ENCODE peak calls at places on chromosome 6, in seven cellular contexts. I is HCT116, E is K562, K is HepG2, U is H1, N is GM12878, H is SK-N-SH. O is an unnamed sample.

GRCh38 chr6:34393191-34393967 is 910 bp upstream of the NUDT3 start:
- DNase-seq in N (no peak), U (no peak), I (no peak), K (no peak), H (no peak), E (no peak), O (no peak)

GRCh38 chr6:15555101-15556038 is 107.5 kb downstream of the DTNBP1 start:
- DNase-seq in K (no peak), H (no peak), I (no peak), E (no peak), U (no peak), N (no peak), O (no peak)

GRCh38 chr6:50030777-50031562 is 9.2 kb upstream of the DEFB110 start:
- DNase-seq in N (no peak), H (peak), K (peak), U (peak), I (peak), E (peak), O (peak)

GRCh38 chr6:79173378-79173777 is 61.1 kb downstream of the HMGN3 start:
- DNase-seq in H (no peak), I (no peak), U (no peak), N (no peak), K (no peak), E (no peak), O (no peak)

GRCh38 chr6:79421707-79422484 is 115.3 kb downstream of the LCA5 start:
- DNase-seq in H (peak), I (no peak), E (no peak), N (peak), U (no peak), K (no peak), O (no peak)

GRCh38 chr6:132937466-132937906 is 123.1 kb downstream of the RPS12 start:
- DNase-seq in H (peak), E (peak), U (peak), I (peak), K (peak), N (no peak), O (peak)

GRCh38 chr6:35725721-35726438 is 11.0 kb upstream of the ARMC12 start:
- DNase-seq in H (no peak), U (no peak), K (peak), E (no peak), I (no peak), N (no peak), O (peak)

GRCh38 chr6:6713660-6714446 is 125.3 kb downstream of the LY86 start:
- DNase-seq in I (no peak), N (no peak), E (no peak), K (no peak), H (peak), U (no peak), O (no peak)

GRCh38 chr6:133748628-133749027 is 140.3 kb upstream of the TCF21 start:
- DNase-seq in N (no peak), E (no peak), I (no peak), K (no peak), H (no peak), U (no peak), O (no peak)

GRCh38 chr6:67431076-67431475 is 1204.0 kb upstream of the ADGRB3 start:
- DNase-seq in H (no peak), N (no peak), U (no peak), K (no peak), E (no peak), I (no peak), O (no peak)

GRCh38 chr6:95228636-95229035 is 348.7 kb upstream of the MANEA start:
- DNase-seq in I (no peak), H (no peak), E (no peak), K (no peak), N (no peak), U (no peak), O (no peak)

GRCh38 chr6:4848382-4849068 is 72.3 kb downstream of the CDYL start:
- DNase-seq in I (no peak), U (no peak), E (peak), N (no peak), K (peak), H (no peak), O (no peak)

GRCh38 chr6:140867336-140867735 is 1265.4 kb upstream of the GJE1 start:
- DNase-seq in H (no peak), N (no peak), I (no peak), U (no peak), E (no peak), K (no peak), O (no peak)

GRCh38 chr6:116280161-116280959 is 630 bp upstream of the TSPYL1 start:
- DNase-seq in U (no peak), I (no peak), E (peak), H (no peak), N (no peak), K (no peak), O (no peak)

GRCh38 chr6:225121-225721 is 67.1 kb upstream of the DUSP22 start:
- DNase-seq in E (no peak), H (no peak), N (peak), K (no peak), U (no peak), I (no peak), O (no peak)

DNA sequence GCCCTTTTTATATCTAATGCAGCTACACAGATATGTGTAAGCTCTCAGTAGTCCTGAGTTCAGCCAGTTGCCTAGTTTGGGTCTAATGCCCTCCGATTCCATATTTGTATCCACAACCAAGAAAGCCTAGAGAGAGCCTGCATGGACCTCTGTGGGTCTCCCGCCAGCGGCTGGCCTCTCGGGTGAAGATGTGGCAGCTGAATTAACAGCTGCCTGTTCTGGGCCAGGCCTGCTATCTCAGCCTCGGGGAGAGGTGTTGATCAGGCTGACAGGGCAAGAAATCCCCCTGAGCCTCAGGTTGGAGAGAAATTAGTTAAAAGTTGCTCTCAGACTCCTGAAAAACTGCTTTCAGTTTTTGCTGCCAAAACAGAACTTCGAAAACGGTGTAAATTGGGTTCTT is 19.8 kb downstream of the PTK7 start:
- DNase-seq in I (no peak), H (no peak), N (no peak), U (no peak), K (no peak), E (no peak), O (no peak)
- TF ChIP-seq JUND in I (no peak), H (no peak), N (no peak), U (no peak), K (no peak), E (no peak), O (no peak)

DNA sequence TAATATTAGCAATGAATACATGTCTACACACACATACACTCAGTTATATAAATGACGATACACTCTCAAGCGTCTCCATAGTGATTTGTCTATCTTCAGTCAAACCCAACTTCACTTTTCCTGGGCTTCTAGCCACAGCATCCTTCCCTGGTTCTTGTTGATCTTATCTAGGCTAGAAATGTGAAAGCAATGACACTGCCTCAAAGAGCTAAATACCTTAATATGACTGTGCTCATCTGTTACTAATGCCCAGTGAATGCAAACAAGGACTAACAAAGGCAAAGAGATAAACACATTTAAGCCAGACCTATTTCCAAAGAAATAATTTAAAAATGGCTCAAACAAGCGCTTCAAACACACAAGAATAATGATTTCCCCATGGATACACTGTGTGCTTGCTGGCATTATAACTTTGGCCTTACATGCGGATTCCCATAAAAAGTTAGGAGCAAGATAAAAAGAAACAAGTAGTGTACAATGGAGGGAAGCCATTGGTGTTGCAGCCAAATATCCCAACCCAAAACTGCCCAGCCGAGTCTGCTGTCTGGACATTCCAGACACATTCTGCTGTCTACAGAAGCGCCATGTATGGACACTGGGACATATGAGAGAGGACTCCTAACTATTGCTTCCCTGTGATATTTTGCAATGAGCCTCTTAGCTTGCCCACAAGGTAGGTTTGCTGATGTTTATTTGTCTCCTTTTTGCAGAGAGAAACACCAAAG is 19.5 kb upstream of the DAAM2 start:
- DNase-seq in U (no peak), K (no peak), E (no peak), H (no peak), N (no peak), I (no peak), O (no peak)
- TF ChIP-seq JUND in U (no peak), K (no peak), E (no peak), H (no peak), N (no peak), I (no peak), O (no peak)

GRCh38 chr6:109491207-109491938 is 8.4 kb upstream of the ZBTB24 start:
- DNase-seq in N (no peak), K (no peak), E (no peak), U (no peak), H (no peak), I (no peak), O (peak)
- TF ChIP-seq JUND in N (no peak), K (no peak), E (no peak), U (no peak), H (no peak), I (no peak), O (no peak)

GRCh38 chr6:166937716-166938115 is 18.6 kb downstream of the RNASET2 start:
- DNase-seq in N (no peak), H (no peak), I (no peak), E (no peak), K (no peak), U (no peak), O (no peak)

GRCh38 chr6:166933396-166933795 is 23.0 kb downstream of the RNASET2 start:
- DNase-seq in N (no peak), U (no peak), I (no peak), H (no peak), E (no peak), K (no peak), O (no peak)

GRCh38 chr6:166934174-166934573 is 22.2 kb downstream of the RNASET2 start:
- DNase-seq in K (no peak), U (no peak), I (no peak), N (no peak), E (no peak), H (no peak), O (no peak)

GRCh38 chr6:166936079-166936787 is 20.1 kb downstream of the RNASET2 start:
- DNase-seq in U (no peak), H (no peak), K (no peak), E (no peak), I (no peak), N (no peak), O (no peak)

GRCh38 chr6:166935353-166935752 is 21.0 kb downstream of the RNASET2 start:
- DNase-seq in K (no peak), H (peak), U (no peak), E (no peak), I (no peak), N (no peak), O (no peak)
- TF ChIP-seq JUND in K (no peak), H (no peak), U (no peak), E (no peak), I (no peak), N (no peak), O (no peak)

GRCh38 chr6:127302728-127303675 is 36.3 kb downstream of the RNF146 start:
- DNase-seq in U (no peak), H (peak), N (no peak), I (peak), E (peak), K (peak), O (peak)
- TF ChIP-seq JUND in U (no peak), H (no peak), N (no peak), I (no peak), E (no peak), K (no peak), O (no peak)

GRCh38 chr6:47103931-47104330 is 61.8 kb upstream of the ADGRF1 start:
- DNase-seq in N (no peak), H (no peak), E (no peak), I (no peak), U (no peak), K (no peak), O (no peak)
- TF ChIP-seq JUND in N (no peak), H (no peak), E (no peak), I (no peak), U (no peak), K (no peak), O (no peak)

GRCh38 chr6:158061361-158061708 is 79.7 kb downstream of the SYNJ2 start:
- DNase-seq in H (no peak), K (no peak), E (no peak), I (no peak), U (no peak), N (no peak), O (no peak)

GRCh38 chr6:158058156-158058723 is 76.6 kb downstream of the SYNJ2 start:
- DNase-seq in I (no peak), E (no peak), U (no peak), H (no peak), K (no peak), N (no peak), O (no peak)

GRCh38 chr6:158061709-158062461 is 80.2 kb downstream of the SYNJ2 start:
- DNase-seq in E (no peak), U (no peak), K (no peak), N (no peak), I (no peak), H (no peak), O (no peak)

GRCh38 chr6:158059108-158059507 is 77.4 kb downstream of the SYNJ2 start:
- DNase-seq in U (no peak), I (no peak), E (no peak), K (no peak), H (no peak), N (no peak), O (no peak)

GRCh38 chr6:158060447-158061360 is 79.0 kb downstream of the SYNJ2 start:
- DNase-seq in H (peak), I (no peak), E (no peak), U (no peak), N (no peak), K (no peak), O (peak)
- TF ChIP-seq JUND in H (peak), I (peak), E (no peak), U (no peak), N (no peak), K (no peak), O (no peak)

GRCh38 chr6:126015869-126016268 is 29.5 kb downstream of the TRMT11 start:
- DNase-seq in I (no peak), U (no peak), N (no peak), E (no peak), H (no peak), K (no peak), O (no peak)
- TF ChIP-seq JUND in I (no peak), U (no peak), N (no peak), E (no peak), H (peak), K (no peak), O (no peak)

GRCh38 chr6:143773503-143773902 is 69.6 kb upstream of the LTV1 start:
- DNase-seq in E (no peak), K (no peak), H (no peak), U (no peak), I (no peak), N (no peak), O (no peak)
- TF ChIP-seq JUND in E (no peak), K (no peak), H (no peak), U (no peak), I (no peak), N (no peak), O (no peak)

O was measured in T47D.